ENCODE peak calls at places on chromosomes 5 and 9, in six cellular contexts. N is mesenchymal stem cell, S is neural progenitor cell, Q is IMR-90, P is HCT116, H is GM12878. J is an unnamed sample.

GRCh38 chr9:88953401-88954029 is 37.8 kb upstream of the S1PR3 start:
- DNase-seq in N (peak; percentile 42), S (no peak), Q (peak; percentile 73), P (no peak), H (no peak), J (peak; percentile 67)

GRCh38 chr9:33817327-33818166 is 587 bp downstream of the UBE2R2 start:
- DNase-seq in N (peak; percentile 89), S (peak; percentile 86), Q (peak; percentile 70), P (no peak), H (no peak), J (peak; percentile 54)

GRCh38 chr5:102959055-102959454 is 160.9 kb downstream of the GIN1 start:
- DNase-seq in N (peak; percentile 94), S (no peak), Q (peak; percentile 95), P (peak; percentile 92), H (no peak), J (peak; percentile 81)

GRCh38 chr9:124257865-124258764 is at the start of gene NEK6:
- DNase-seq in N (peak; percentile 75), S (peak; percentile 63), Q (peak; percentile 84), P (no peak), H (no peak), J (peak; percentile 47)

GRCh38 chr9:77916410-77916819 is 115.2 kb downstream of the GNAQ start:
- DNase-seq in N (no peak), S (peak; percentile 9), Q (no peak), P (no peak), H (peak; percentile 24), J (no peak)

GRCh38 chr9:34558341-34558740 is 31.2 kb downstream of the CNTFR start:
- DNase-seq in N (no peak), S (no peak), Q (no peak), P (no peak), H (no peak), J (no peak)

GRCh38 chr5:27172708-27173107 is 134.3 kb upstream of the CDH9 start:
- DNase-seq in N (no peak), S (no peak), Q (no peak), P (no peak), H (no peak), J (peak; percentile 12)

GRCh38 chr5:67287795-67288194 is 91.2 kb upstream of the CD180 start:
- DNase-seq in N (peak; percentile 81), S (no peak), Q (peak; percentile 72), P (no peak), H (no peak), J (no peak)

GRCh38 chr5:150590979-150591411 is 49.5 kb upstream of the SYNPO start:
- DNase-seq in N (no peak), S (peak; percentile 65), Q (no peak), P (no peak), H (no peak), J (no peak)

GRCh38 chr9:89477811-89478583 is 19.9 kb downstream of the SEMA4D start:
- DNase-seq in N (peak; percentile 58), S (no peak), Q (peak; percentile 46), P (no peak), H (no peak), J (peak; percentile 26)

GRCh38 chr9:86948153-86948929 is 1.0 kb upstream of the GAS1 start:
- DNase-seq in N (peak; percentile 72), S (peak; percentile 90), Q (peak; percentile 82), P (peak; percentile 47), H (no peak), J (peak; percentile 77)

GRCh38 chr5:39755986-39756385 is 331.2 kb upstream of the DAB2 start:
- DNase-seq in N (peak; percentile 90), S (no peak), Q (peak; percentile 96), P (peak; percentile 63), H (no peak), J (peak; percentile 86)

GRCh38 chr5:10685103-10685502 is 75.9 kb downstream of the DAP start:
- DNase-seq in N (no peak), S (no peak), Q (no peak), P (no peak), H (peak; percentile 82), J (no peak)

GRCh38 chr9:97749928-97750327 is 52.8 kb upstream of the XPA start:
- DNase-seq in N (no peak), S (no peak), Q (no peak), P (no peak), H (no peak), J (peak; percentile 25)

GRCh38 chr5:148858106-148858505 is 31.7 kb downstream of the ADRB2 start:
- DNase-seq in N (no peak), S (no peak), Q (no peak), P (no peak), H (no peak), J (no peak)

GRCh38 chr5:61256474-61256873 is 75.6 kb upstream of the ZSWIM6 start:
- DNase-seq in N (no peak), S (no peak), Q (no peak), P (no peak), H (no peak), J (no peak)

GRCh38 chr5:218457-219289 is 553 bp downstream of the SDHA start:
- DNase-seq in N (peak; percentile 57), S (peak; percentile 69), Q (peak; percentile 19), P (no peak), H (no peak), J (peak; percentile 28)

GRCh38 chr9:35844628-35845301 is 15.7 kb downstream of the TMEM8B start:
- DNase-seq in N (peak; percentile 84), S (no peak), Q (peak; percentile 94), P (peak; percentile 26), H (peak; percentile 64), J (peak; percentile 83)

GRCh38 chr5:172142709-172143215 is 45.3 kb downstream of the STK10 start:
- DNase-seq in N (peak; percentile 19), S (no peak), Q (peak; percentile 55), P (no peak), H (no peak), J (no peak)

GRCh38 chr5:55456216-55456895 is 78.4 kb downstream of the PLPP1 start:
- DNase-seq in N (peak; percentile 22), S (no peak), Q (peak; percentile 79), P (no peak), H (no peak), J (peak; percentile 47)

GRCh38 chr5:101942321-101942882 is 353.7 kb downstream of the SLCO4C1 start:
- DNase-seq in N (peak; percentile 44), S (peak; percentile 66), Q (no peak), P (peak; percentile 27), H (no peak), J (peak; percentile 16)

GRCh38 chr5:99543841-99544240 is 615.0 kb upstream of the CHD1 start:
- DNase-seq in N (no peak), S (no peak), Q (no peak), P (no peak), H (no peak), J (no peak)

GRCh38 chr5:33441241-33441844 is 578 bp downstream of the TARS1 start:
- DNase-seq in N (no peak), S (peak; percentile 35), Q (peak; percentile 73), P (peak; percentile 23), H (peak; percentile 21), J (no peak)

GRCh38 chr5:3642231-3642630 is 46.6 kb downstream of the IRX1 start:
- DNase-seq in N (no peak), S (no peak), Q (no peak), P (no peak), H (no peak), J (no peak)

GRCh38 chr5:3862906-3863305 is 267.3 kb downstream of the IRX1 start:
- DNase-seq in N (no peak), S (no peak), Q (no peak), P (no peak), H (no peak), J (peak; percentile 65)

GRCh38 chr9:79325501-79325900 is 246.3 kb upstream of the TLE4 start:
- DNase-seq in N (no peak), S (no peak), Q (peak; percentile 45), P (no peak), H (no peak), J (no peak)

GRCh38 chr5:41542183-41542582 is 31.8 kb upstream of the PLCXD3 start:
- DNase-seq in N (no peak), S (no peak), Q (no peak), P (no peak), H (no peak), J (no peak)

GRCh38 chr9:136554870-136555269 is 9.0 kb upstream of the NOTCH1 start:
- DNase-seq in N (no peak), S (no peak), Q (no peak), P (no peak), H (no peak), J (no peak)

GRCh38 chr9:85377751-85378289 is 363.9 kb downstream of the AGTPBP1 start:
- DNase-seq in N (peak; percentile 40), S (no peak), Q (no peak), P (no peak), H (no peak), J (peak; percentile 39)

GRCh38 chr5:154520861-154521453 is 42.9 kb upstream of the HAND1 start:
- DNase-seq in N (peak; percentile 25), S (peak; percentile 90), Q (no peak), P (peak; percentile 63), H (no peak), J (no peak)
- H3K9ac ChIP-seq in N (no peak overlapping the region), S (no peak overlapping the region), Q (no peak overlapping the region), P (peak overlapping the region; percentile 30), H (no peak overlapping the region), J (no peak overlapping the region)

GRCh38 chr9:108813951-108814601 is 41.7 kb downstream of the ACTL7B start:
- DNase-seq in N (peak; percentile 71), S (peak; percentile 35), Q (no peak), P (peak; percentile 38), H (no peak), J (peak; percentile 71)
- H2AFZ ChIP-seq in N (no peak overlapping the region), S (no peak overlapping the region), Q (no peak overlapping the region), P (no peak overlapping the region), H (no peak overlapping the region), J (no peak overlapping the region)

GRCh38 chr5:169850407-169850806 is 129.9 kb downstream of the INSYN2B start:
- DNase-seq in N (no peak), S (no peak), Q (no peak), P (no peak), H (no peak), J (no peak)

GRCh38 chr5:169847519-169847918 is 132.8 kb downstream of the INSYN2B start:
- DNase-seq in N (no peak), S (no peak), Q (no peak), P (no peak), H (no peak), J (no peak)

GRCh38 chr5:169848792-169849191 is 131.5 kb downstream of the INSYN2B start:
- DNase-seq in N (no peak), S (no peak), Q (no peak), P (no peak), H (no peak), J (no peak)

DNA sequence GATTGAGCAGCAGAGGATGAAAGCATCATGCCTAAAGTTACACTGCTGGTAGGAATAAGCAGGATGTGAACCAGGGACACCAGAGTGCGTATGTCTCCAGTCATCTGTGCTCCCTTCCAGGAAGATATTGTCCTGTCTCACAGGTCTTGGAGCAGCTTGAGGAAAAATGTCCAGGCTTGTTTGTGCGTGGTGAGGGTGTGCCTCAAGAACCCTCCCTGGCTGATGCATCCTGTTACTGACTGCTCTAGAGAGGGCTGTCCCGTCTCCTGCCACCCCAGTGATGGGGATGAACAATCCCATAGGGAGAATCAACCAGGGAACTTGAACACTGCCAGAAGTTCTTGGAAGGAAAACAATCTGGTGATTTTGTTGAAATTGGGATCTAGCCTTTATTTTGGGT is 132.0 kb downstream of the INSYN2B start:
- DNase-seq in N (no peak), S (no peak), Q (no peak), P (no peak), H (no peak), J (peak; percentile 45)
- H3K27me3 ChIP-seq in N (no peaks in the 10 kb centered on the region), S (no peaks in the 10 kb centered on the region), Q (no peaks in the 10 kb centered on the region), P (no peaks in the 10 kb centered on the region), H (no peaks in the 10 kb centered on the region), J (no peaks in the 10 kb centered on the region)

GRCh38 chr5:142446131-142446959 is 121.5 kb upstream of the SPRY4 start:
- DNase-seq in N (peak; percentile 85), S (no peak), Q (peak; percentile 84), P (peak; percentile 80), H (no peak), J (no peak)
- H3K9ac ChIP-seq in N (peak overlapping the region; percentile 60), S (no peak overlapping the region), Q (peak overlapping the region; percentile 73), P (peak overlapping the region; percentile 63), H (no peak overlapping the region), J (no peak overlapping the region)

GRCh38 chr5:104177651-104178050 is 615.1 kb upstream of the NUDT12 start:
- DNase-seq in N (no peak), S (no peak), Q (no peak), P (no peak), H (no peak), J (no peak)
- H2AFZ ChIP-seq in N (no peak overlapping the region), S (no peak overlapping the region), Q (no peak overlapping the region), P (no peak overlapping the region), H (no peak overlapping the region), J (no peak overlapping the region)

J was measured in mammary epithelial cell.